ENCODE peak calls at places on chromosomes 12 and 14, in eight cellular contexts. One of them, this sample, is unnamed.

GRCh38 chr12:12922191-12922616 is 29.8 kb downstream of the GPRC5D start:
- DNase-seq in NCI-H1092 treated with DMSO at 0.1 percent for 48 hours: no peak
- DNase-seq in ACHN: peak
- DNase-seq in HEK293T: no peak
- DNase-seq in mucosa of gallbladder: no peak
- DNase-seq in iPS-NIHi11: no peak
- DNase-seq in neural progenitor cell: no peak
- DNase-seq in PC-9: no peak
- DNase-seq in this sample: no peak

GRCh38 chr14:100784523-100785337 is 41.2 kb upstream of the MEG3 start:
- DNase-seq in PC-9: no peak
- DNase-seq in mucosa of gallbladder: no peak
- DNase-seq in neural progenitor cell: no peak
- DNase-seq in ACHN: no peak
- DNase-seq in NCI-H1092 treated with DMSO at 0.1 percent for 48 hours: peak
- DNase-seq in HEK293T: no peak
- DNase-seq in iPS-NIHi11: no peak
- DNase-seq in this sample: no peak

GRCh38 chr12:94676011-94676709 is 25.8 kb upstream of the TMCC3 start:
- DNase-seq in PC-9: no peak
- DNase-seq in mucosa of gallbladder: peak
- DNase-seq in ACHN: no peak
- DNase-seq in iPS-NIHi11: no peak
- DNase-seq in NCI-H1092 treated with DMSO at 0.1 percent for 48 hours: no peak
- DNase-seq in neural progenitor cell: no peak
- DNase-seq in HEK293T: no peak
- DNase-seq in this sample: no peak

GRCh38 chr12:83470749-83471148 is 784.0 kb downstream of the TMTC2 start:
- DNase-seq in NCI-H1092 treated with DMSO at 0.1 percent for 48 hours: no peak
- DNase-seq in PC-9: no peak
- DNase-seq in ACHN: no peak
- DNase-seq in neural progenitor cell: no peak
- DNase-seq in HEK293T: no peak
- DNase-seq in mucosa of gallbladder: no peak
- DNase-seq in iPS-NIHi11: no peak
- DNase-seq in this sample: no peak

GRCh38 chr12:52419656-52420055 is 13.5 kb upstream of the KRT82 start:
- DNase-seq in HEK293T: no peak
- DNase-seq in ACHN: no peak
- DNase-seq in neural progenitor cell: no peak
- DNase-seq in iPS-NIHi11: no peak
- DNase-seq in PC-9: no peak
- DNase-seq in NCI-H1092 treated with DMSO at 0.1 percent for 48 hours: no peak
- DNase-seq in mucosa of gallbladder: no peak
- DNase-seq in this sample: no peak

GRCh38 chr14:56979961-56980360 is 169.7 kb upstream of the OTX2 start:
- DNase-seq in neural progenitor cell: no peak
- DNase-seq in NCI-H1092 treated with DMSO at 0.1 percent for 48 hours: no peak
- DNase-seq in HEK293T: no peak
- DNase-seq in ACHN: no peak
- DNase-seq in mucosa of gallbladder: no peak
- DNase-seq in PC-9: no peak
- DNase-seq in iPS-NIHi11: no peak
- DNase-seq in this sample: no peak

GRCh38 chr12:68011882-68012207 is 22.6 kb downstream of the IFNG-AS1 start:
- DNase-seq in mucosa of gallbladder: no peak
- DNase-seq in neural progenitor cell: no peak
- DNase-seq in iPS-NIHi11: no peak
- DNase-seq in NCI-H1092 treated with DMSO at 0.1 percent for 48 hours: no peak
- DNase-seq in ACHN: no peak
- DNase-seq in HEK293T: no peak
- DNase-seq in PC-9: no peak
- DNase-seq in this sample: no peak

GRCh38 chr12:77256924-77257323 is 191.6 kb upstream of the E2F7 start:
- DNase-seq in HEK293T: no peak
- DNase-seq in NCI-H1092 treated with DMSO at 0.1 percent for 48 hours: no peak
- DNase-seq in PC-9: no peak
- DNase-seq in neural progenitor cell: no peak
- DNase-seq in ACHN: no peak
- DNase-seq in mucosa of gallbladder: no peak
- DNase-seq in iPS-NIHi11: no peak
- DNase-seq in this sample: no peak

GRCh38 chr12:92570056-92570753 is 132.6 kb upstream of the PLEKHG7 start:
- DNase-seq in neural progenitor cell: peak
- DNase-seq in PC-9: peak
- DNase-seq in ACHN: peak
- DNase-seq in mucosa of gallbladder: peak
- DNase-seq in NCI-H1092 treated with DMSO at 0.1 percent for 48 hours: peak
- DNase-seq in HEK293T: peak
- DNase-seq in iPS-NIHi11: peak
- DNase-seq in this sample: peak

GRCh38 chr12:4031703-4032291 is 158.6 kb upstream of the PARP11 start:
- DNase-seq in iPS-NIHi11: no peak
- DNase-seq in NCI-H1092 treated with DMSO at 0.1 percent for 48 hours: no peak
- DNase-seq in mucosa of gallbladder: no peak
- DNase-seq in PC-9: no peak
- DNase-seq in neural progenitor cell: no peak
- DNase-seq in HEK293T: no peak
- DNase-seq in ACHN: peak
- DNase-seq in this sample: peak

GRCh38 chr12:47189753-47190152 is 110.0 kb upstream of the AMIGO2 start:
- DNase-seq in HEK293T: no peak
- DNase-seq in PC-9: no peak
- DNase-seq in neural progenitor cell: no peak
- DNase-seq in mucosa of gallbladder: no peak
- DNase-seq in ACHN: no peak
- DNase-seq in NCI-H1092 treated with DMSO at 0.1 percent for 48 hours: no peak
- DNase-seq in iPS-NIHi11: peak
- DNase-seq in this sample: no peak

GRCh38 chr12:16880864-16881285 is 274.9 kb upstream of the LMO3 start:
- DNase-seq in PC-9: no peak
- DNase-seq in iPS-NIHi11: peak
- DNase-seq in ACHN: no peak
- DNase-seq in neural progenitor cell: peak
- DNase-seq in NCI-H1092 treated with DMSO at 0.1 percent for 48 hours: peak
- DNase-seq in HEK293T: peak
- DNase-seq in mucosa of gallbladder: no peak
- DNase-seq in this sample: peak

GRCh38 chr12:11437966-11438365 is 42.6 kb upstream of the PRB2 start:
- DNase-seq in iPS-NIHi11: no peak
- DNase-seq in ACHN: no peak
- DNase-seq in mucosa of gallbladder: no peak
- DNase-seq in NCI-H1092 treated with DMSO at 0.1 percent for 48 hours: no peak
- DNase-seq in PC-9: no peak
- DNase-seq in HEK293T: no peak
- DNase-seq in neural progenitor cell: no peak
- DNase-seq in this sample: no peak

GRCh38 chr12:12126551-12126950 is 55.8 kb downstream of the BCL2L14 start:
- DNase-seq in ACHN: no peak
- DNase-seq in PC-9: no peak
- DNase-seq in mucosa of gallbladder: no peak
- DNase-seq in iPS-NIHi11: no peak
- DNase-seq in HEK293T: no peak
- DNase-seq in neural progenitor cell: no peak
- DNase-seq in NCI-H1092 treated with DMSO at 0.1 percent for 48 hours: no peak
- DNase-seq in this sample: no peak

GRCh38 chr12:132084681-132085635 is 59.2 kb downstream of the DDX51 start:
- DNase-seq in NCI-H1092 treated with DMSO at 0.1 percent for 48 hours: peak
- DNase-seq in neural progenitor cell: peak
- DNase-seq in HEK293T: peak
- DNase-seq in ACHN: peak
- DNase-seq in iPS-NIHi11: peak
- DNase-seq in mucosa of gallbladder: peak
- DNase-seq in PC-9: peak
- DNase-seq in this sample: peak

GRCh38 chr12:66587912-66588311 is 91.0 kb downstream of the GRIP1 start:
- DNase-seq in NCI-H1092 treated with DMSO at 0.1 percent for 48 hours: no peak
- DNase-seq in ACHN: no peak
- DNase-seq in PC-9: no peak
- DNase-seq in HEK293T: no peak
- DNase-seq in neural progenitor cell: no peak
- DNase-seq in iPS-NIHi11: no peak
- DNase-seq in mucosa of gallbladder: no peak
- DNase-seq in this sample: no peak

GRCh38 chr12:75177997-75178396 is 31.6 kb downstream of the KCNC2 start:
- DNase-seq in HEK293T: no peak
- DNase-seq in neural progenitor cell: no peak
- DNase-seq in NCI-H1092 treated with DMSO at 0.1 percent for 48 hours: no peak
- DNase-seq in ACHN: peak
- DNase-seq in PC-9: peak
- DNase-seq in mucosa of gallbladder: no peak
- DNase-seq in iPS-NIHi11: no peak
- DNase-seq in this sample: no peak

GRCh38 chr12:124617615-124618014 is 50.2 kb upstream of the NCOR2 start:
- DNase-seq in NCI-H1092 treated with DMSO at 0.1 percent for 48 hours: peak
- DNase-seq in mucosa of gallbladder: no peak
- DNase-seq in neural progenitor cell: peak
- DNase-seq in ACHN: no peak
- DNase-seq in PC-9: no peak
- DNase-seq in HEK293T: no peak
- DNase-seq in iPS-NIHi11: peak
- DNase-seq in this sample: peak

GRCh38 chr12:120437735-120438494 is at the start of gene COX6A1:
- DNase-seq in NCI-H1092 treated with DMSO at 0.1 percent for 48 hours: peak
- DNase-seq in ACHN: peak
- DNase-seq in HEK293T: peak
- DNase-seq in neural progenitor cell: peak
- DNase-seq in iPS-NIHi11: peak
- DNase-seq in mucosa of gallbladder: peak
- DNase-seq in PC-9: peak
- DNase-seq in this sample: peak

GRCh38 chr12:2384533-2385328 is 331.9 kb downstream of the CACNA1C start:
- DNase-seq in NCI-H1092 treated with DMSO at 0.1 percent for 48 hours: no peak
- DNase-seq in iPS-NIHi11: no peak
- DNase-seq in HEK293T: no peak
- DNase-seq in mucosa of gallbladder: no peak
- DNase-seq in PC-9: no peak
- DNase-seq in neural progenitor cell: no peak
- DNase-seq in ACHN: no peak
- DNase-seq in this sample: no peak

GRCh38 chr12:98296462-98297079 is 218.8 kb upstream of the TMPO start:
- DNase-seq in NCI-H1092 treated with DMSO at 0.1 percent for 48 hours: no peak
- DNase-seq in neural progenitor cell: peak
- DNase-seq in PC-9: no peak
- DNase-seq in ACHN: peak
- DNase-seq in iPS-NIHi11: peak
- DNase-seq in mucosa of gallbladder: no peak
- DNase-seq in HEK293T: no peak
- DNase-seq in this sample: no peak

GRCh38 chr14:94329857-94330256 is 6.7 kb upstream of the SERPINA6 start:
- DNase-seq in HEK293T: no peak
- DNase-seq in iPS-NIHi11: no peak
- DNase-seq in NCI-H1092 treated with DMSO at 0.1 percent for 48 hours: no peak
- DNase-seq in ACHN: no peak
- DNase-seq in neural progenitor cell: no peak
- DNase-seq in mucosa of gallbladder: no peak
- DNase-seq in PC-9: no peak
- DNase-seq in this sample: no peak

GRCh38 chr14:61234215-61234916 is 46.8 kb downstream of the TMEM30B start:
- DNase-seq in PC-9: no peak
- DNase-seq in iPS-NIHi11: no peak
- DNase-seq in NCI-H1092 treated with DMSO at 0.1 percent for 48 hours: no peak
- DNase-seq in HEK293T: no peak
- DNase-seq in mucosa of gallbladder: no peak
- DNase-seq in neural progenitor cell: no peak
- DNase-seq in ACHN: no peak
- DNase-seq in this sample: no peak

This sample was measured in D341Med.